ENCODE peak calls at places on chromosomes 2 and 18, in ten cellular contexts. D is cardiac muscle cell; X is SK-N-SH; A is sigmoid colon; N is CD8-positive, alpha-beta T cell; G is spleen; O is heart left ventricle; J is body of pancreas; E is Peyer's patch; Y is thyroid gland. Q is an unnamed sample.

GRCh38 chr2:70087703-70088507 is 628 bp downstream of the PCBP1 start:
- DNase-seq in D (peak; percentile 69), X (peak; percentile 65), A (peak; percentile 84), N (no peak), G (peak; percentile 93), O (peak; percentile 79), J (peak; percentile 60), E (peak; percentile 37), Y (peak; percentile 47), Q (no peak)

GRCh38 chr2:217797661-217798069 is 205.1 kb downstream of the TNS1 start:
- DNase-seq in D (no peak), X (peak; percentile 13), A (peak; percentile 89), N (no peak), G (peak; percentile 70), O (peak; percentile 66), J (peak; percentile 65), E (no peak), Y (peak; percentile 94), Q (no peak)

GRCh38 chr18:8142131-8142711 is 467.0 kb upstream of the RAB12 start:
- DNase-seq in D (no peak), X (no peak), A (no peak), N (no peak), G (no peak), O (no peak), J (no peak), E (no peak), Y (no peak), Q (no peak)

GRCh38 chr2:127104881-127105655 is 1.9 kb downstream of the BIN1 start:
- DNase-seq in D (no peak), X (peak; percentile 54), A (peak; percentile 72), N (no peak), G (peak; percentile 74), O (no peak), J (peak; percentile 10), E (no peak), Y (no peak), Q (no peak)

GRCh38 chr2:96773922-96774321 is 13.2 kb downstream of the CNNM4 start:
- DNase-seq in D (no peak), X (no peak), A (no peak), N (no peak), G (peak; percentile 83), O (no peak), J (no peak), E (peak; percentile 71), Y (peak; percentile 67), Q (no peak)

GRCh38 chr2:46297546-46298271 is 502 bp downstream of the EPAS1 start:
- DNase-seq in D (peak; percentile 28), X (peak; percentile 79), A (peak; percentile 75), N (peak; percentile 54), G (peak; percentile 94), O (peak; percentile 87), J (peak; percentile 91), E (peak; percentile 80), Y (peak; percentile 91), Q (no peak)

GRCh38 chr2:20033341-20033740 is 18.1 kb downstream of the LAPTM4A start:
- DNase-seq in D (no peak), X (no peak), A (no peak), N (no peak), G (no peak), O (no peak), J (no peak), E (no peak), Y (peak; percentile 69), Q (no peak)

GRCh38 chr2:237674731-237675276 is 47.4 kb downstream of the LRRFIP1 start:
- DNase-seq in D (peak; percentile 74), X (peak; percentile 90), A (peak; percentile 92), N (peak; percentile 82), G (peak; percentile 98), O (peak; percentile 92), J (peak; percentile 59), E (peak; percentile 87), Y (peak; percentile 78), Q (peak; percentile 47)

GRCh38 chr18:57772387-57772799 is 30.7 kb downstream of the ATP8B1 start:
- DNase-seq in D (no peak), X (no peak), A (no peak), N (no peak), G (no peak), O (no peak), J (peak; percentile 58), E (no peak), Y (no peak), Q (no peak)

GRCh38 chr18:57776767-57777166 is 26.3 kb downstream of the ATP8B1 start:
- DNase-seq in D (no peak), X (no peak), A (no peak), N (no peak), G (no peak), O (no peak), J (no peak), E (no peak), Y (no peak), Q (no peak)

GRCh38 chr18:57771626-57772025 is 31.5 kb downstream of the ATP8B1 start:
- DNase-seq in D (no peak), X (no peak), A (no peak), N (no peak), G (no peak), O (no peak), J (no peak), E (no peak), Y (no peak), Q (no peak)

GRCh38 chr18:57776354-57776753 is 26.8 kb downstream of the ATP8B1 start:
- DNase-seq in D (no peak), X (no peak), A (no peak), N (no peak), G (no peak), O (no peak), J (no peak), E (no peak), Y (no peak), Q (no peak)

GRCh38 chr18:57775937-57776336 is 27.2 kb downstream of the ATP8B1 start:
- DNase-seq in D (no peak), X (no peak), A (no peak), N (no peak), G (no peak), O (no peak), J (no peak), E (no peak), Y (no peak), Q (no peak)
- TF ChIP-seq CTCF in D (no peak), X (no peak), A (no peak), N (no peak), G (no peak), O (no peak), J (no peak), E (no peak), Y (no peak), Q (no peak)

GRCh38 chr2:202689459-202689858 is 54.7 kb downstream of the FAM117B start:
- DNase-seq in D (no peak), X (no peak), A (no peak), N (no peak), G (no peak), O (no peak), J (no peak), E (no peak), Y (no peak), Q (no peak)

GRCh38 chr2:202695166-202695565 is 60.4 kb downstream of the FAM117B start:
- DNase-seq in D (no peak), X (no peak), A (no peak), N (no peak), G (no peak), O (no peak), J (no peak), E (no peak), Y (no peak), Q (no peak)

GRCh38 chr2:202689898-202690297 is 55.1 kb downstream of the FAM117B start:
- DNase-seq in D (no peak), X (no peak), A (no peak), N (no peak), G (no peak), O (no peak), J (no peak), E (no peak), Y (no peak), Q (no peak)

GRCh38 chr2:202690321-202690900 is 55.6 kb downstream of the FAM117B start:
- DNase-seq in D (no peak), X (no peak), A (no peak), N (no peak), G (no peak), O (no peak), J (no peak), E (no peak), Y (no peak), Q (no peak)

DNA sequence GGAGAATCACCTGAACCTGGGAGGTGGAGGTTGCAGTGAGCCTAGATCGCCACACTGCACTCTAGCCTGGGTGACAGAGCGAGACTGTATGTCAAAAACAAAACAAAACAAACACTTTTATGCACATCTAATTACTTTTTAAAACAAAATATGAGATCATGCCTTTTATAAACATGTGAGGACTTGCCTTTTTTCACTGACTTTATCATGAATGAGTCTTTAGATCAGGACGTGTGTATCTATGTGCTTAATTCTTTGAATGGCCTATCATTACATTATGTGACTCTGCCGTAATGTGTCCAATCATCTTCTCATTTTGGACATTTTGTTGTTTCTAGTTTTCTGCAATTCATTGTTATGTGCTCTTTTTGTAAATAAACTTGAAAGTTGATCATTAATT is 58.7 kb downstream of the FAM117B start:
- DNase-seq in D (no peak), X (no peak), A (no peak), N (no peak), G (no peak), O (no peak), J (no peak), E (no peak), Y (no peak), Q (no peak)
- H3K36me3 ChIP-seq in D (peaks cover 14% of the 10 kb centered on the region), X (peaks cover under 1% of the 10 kb centered on the region), A (no peaks in the 10 kb centered on the region), N (peaks cover 12% of the 10 kb centered on the region), G (peaks cover 5% of the 10 kb centered on the region), O (peaks cover 10% of the 10 kb centered on the region), J (no peaks in the 10 kb centered on the region), E (no peaks in the 10 kb centered on the region), Y (no peaks in the 10 kb centered on the region), Q (no peaks in the 10 kb centered on the region)

GRCh38 chr2:11744631-11745394 is 1.6 kb upstream of the LPIN1 start:
- DNase-seq in D (peak; percentile 62), X (peak; percentile 71), A (peak; percentile 74), N (no peak), G (peak; percentile 81), O (no peak), J (no peak), E (peak; percentile 27), Y (peak; percentile 49), Q (no peak)

GRCh38 chr2:11748018-11748860 is 1.8 kb downstream of the LPIN1 start:
- DNase-seq in D (no peak), X (peak; percentile 71), A (no peak), N (no peak), G (no peak), O (no peak), J (no peak), E (peak; percentile 66), Y (no peak), Q (no peak)

GRCh38 chr2:11745613-11746375 is 638 bp upstream of the LPIN1 start:
- DNase-seq in D (no peak), X (no peak), A (no peak), N (no peak), G (peak; percentile 86), O (no peak), J (no peak), E (no peak), Y (peak; percentile 22), Q (no peak)

GRCh38 chr2:11746376-11746806 is at the start of gene LPIN1:
- DNase-seq in D (peak; percentile 95), X (peak; percentile 99), A (peak; percentile 95), N (peak; percentile 79), G (peak; percentile 97), O (peak; percentile 93), J (peak; percentile 92), E (peak; percentile 92), Y (peak; percentile 88), Q (no peak)

GRCh38 chr2:11746807-11747459 is 501 bp downstream of the LPIN1 start:
- DNase-seq in D (peak; percentile 73), X (peak; percentile 60), A (no peak), N (no peak), G (no peak), O (no peak), J (peak; percentile 47), E (peak; percentile 38), Y (peak; percentile 52), Q (no peak)
- H3K4me3 ChIP-seq in D (peak overlapping the region; percentile 60), X (peak overlapping the region; percentile 72), A (peak overlapping the region; percentile 96), N (peak overlapping the region; percentile 74), G (peak overlapping the region; percentile 83), O (peak overlapping the region; percentile 95), J (peak overlapping the region; percentile 20), E (peak overlapping the region; percentile 75), Y (peak overlapping the region; percentile 43), Q (peak overlapping the region; percentile 82)

GRCh38 chr2:8525582-8526402 is 156.1 kb upstream of the ID2 start:
- DNase-seq in D (peak; percentile 85), X (peak; percentile 79), A (peak; percentile 88), N (no peak), G (peak; percentile 90), O (peak; percentile 89), J (peak; percentile 85), E (peak; percentile 60), Y (peak; percentile 100), Q (no peak)
- TF ChIP-seq CTCF in D (peak; percentile 19), X (no peak), A (no peak), N (no peak), G (peak; percentile 23), O (peak; percentile 18), J (peak; percentile 56), E (peak; percentile 49), Y (no peak), Q (no peak)

Q was measured in BJ.